ENCODE peak calls at places on chromosomes 2 and 18, in five cellular contexts. B, P, U, X and T are unnamed samples.

GRCh38 chr2:156042895-156043294 is 289.6 kb downstream of the NR4A2 start:
- DNase-seq in U (no peak), B (no peak), X (no peak), P (no peak), T (no peak)

GRCh38 chr18:45046961-45047360 is 366.3 kb downstream of the SETBP1 start:
- DNase-seq in U (no peak), P (no peak), X (no peak), B (no peak), T (no peak)

GRCh38 chr2:43986600-43986999 is 9.2 kb downstream of the LRPPRC start:
- DNase-seq in B (no peak), U (no peak), X (no peak), P (no peak), T (no peak)

GRCh38 chr18:76359909-76360308 is 135.1 kb downstream of the ZNF516 start:
- DNase-seq in P (no peak), U (no peak), X (no peak), B (no peak), T (no peak)

GRCh38 chr2:96138146-96139145 is at the start of gene ASTL:
- DNase-seq in P (peak), B (peak), U (peak), X (no peak), T (peak)

GRCh38 chr2:230895536-230896345 is 29.3 kb downstream of the GPR55 start:
- DNase-seq in X (peak), P (no peak), B (no peak), U (no peak), T (no peak)

GRCh38 chr2:239934571-239935171 is 90.5 kb downstream of the NDUFA10 start:
- DNase-seq in X (peak), P (peak), B (peak), U (no peak), T (peak)

GRCh38 chr2:29064746-29065478 is 9.4 kb downstream of the PCARE start:
- DNase-seq in B (no peak), X (no peak), P (no peak), U (no peak), T (no peak)

GRCh38 chr18:44054514-44054913 is 626.2 kb upstream of the SETBP1 start:
- DNase-seq in X (no peak), U (no peak), P (no peak), B (no peak), T (no peak)

GRCh38 chr18:37564796-37565137 is 831 bp downstream of the CELF4 start:
- DNase-seq in P (peak), X (no peak), B (peak), U (peak), T (peak)

GRCh38 chr2:42927334-42928160 is 135.2 kb upstream of the HAAO start:
- DNase-seq in X (no peak), B (peak), P (no peak), U (no peak), T (no peak)

GRCh38 chr2:39725401-39725800 is 53.7 kb downstream of the THUMPD2 start:
- DNase-seq in B (no peak), X (no peak), U (no peak), P (peak), T (peak)

GRCh38 chr18:33901894-33902512 is 322.7 kb downstream of the NOL4 start:
- DNase-seq in X (no peak), P (no peak), U (no peak), B (no peak), T (no peak)

GRCh38 chr2:72131371-72131891 is 16.2 kb downstream of the CYP26B1 start:
- DNase-seq in U (no peak), X (peak), B (no peak), P (no peak), T (no peak)

GRCh38 chr2:7437122-7437521 is 519.9 kb downstream of the RNF144A start:
- DNase-seq in U (no peak), P (no peak), X (no peak), B (no peak), T (no peak)

GRCh38 chr2:176157499-176158305 is 595 bp downstream of the HOXD3 start:
- DNase-seq in B (no peak), X (no peak), P (no peak), U (no peak), T (no peak)

GRCh38 chr2:173496746-173497145 is 142.1 kb downstream of the CDCA7 start:
- DNase-seq in U (no peak), P (no peak), X (no peak), B (peak), T (peak)

GRCh38 chr2:65746919-65747678 is 314.7 kb upstream of the SPRED2 start:
- DNase-seq in U (peak), B (no peak), P (no peak), X (no peak), T (peak)

GRCh38 chr18:76691800-76692199 is 130.6 kb upstream of the ZNF236 start:
- DNase-seq in B (peak), U (no peak), X (peak), P (peak), T (peak)

GRCh38 chr18:50578651-50579050 is 18.8 kb downstream of the MAPK4 start:
- DNase-seq in B (no peak), U (no peak), X (no peak), P (no peak), T (no peak)

GRCh38 chr18:58119819-58120218 is 75.8 kb downstream of the NEDD4L start:
- DNase-seq in B (no peak), P (no peak), X (no peak), U (no peak), T (no peak)

GRCh38 chr18:907880-908512 is 3.3 kb downstream of the ADCYAP1 start:
- DNase-seq in U (no peak), P (no peak), B (no peak), X (no peak), T (no peak)

GRCh38 chr2:234880551-234881211 is 71.1 kb upstream of the SH3BP4 start:
- DNase-seq in X (no peak), P (peak), U (no peak), B (peak), T (peak)

GRCh38 chr2:135512099-135512498 is 18.9 kb downstream of the ZRANB3 start:
- DNase-seq in X (no peak), B (peak), U (no peak), P (no peak), T (no peak)

GRCh38 chr2:122164964-122165363 is 409.5 kb downstream of the TSN start:
- DNase-seq in X (no peak), B (no peak), U (no peak), P (no peak), T (no peak)

GRCh38 chr2:225766431-225766830 is 366.9 kb downstream of the NYAP2 start:
- DNase-seq in U (no peak), B (peak), P (peak), X (no peak), T (peak)

GRCh38 chr18:12774982-12775381 is 72.1 kb downstream of the PSMG2 start:
- DNase-seq in X (no peak), U (no peak), B (no peak), P (no peak), T (no peak)

GRCh38 chr2:206477296-206477695 is 34.0 kb downstream of the ADAM23 start:
- DNase-seq in X (no peak), U (no peak), B (peak), P (peak), T (peak)

GRCh38 chr2:173175222-173175621 is 99.6 kb downstream of the MAP3K20 start:
- DNase-seq in X (no peak), B (peak), U (no peak), P (no peak), T (peak)

GRCh38 chr2:29113891-29114321 is 1.3 kb upstream of the CLIP4 start:
- DNase-seq in X (peak), P (peak), B (peak), U (peak), T (peak)

GRCh38 chr2:236179653-236180500 is 11.7 kb upstream of the GBX2 start:
- DNase-seq in U (no peak), X (no peak), P (peak), B (peak), T (no peak)
- H3K4me3 ChIP-seq in U (peak), X (peak), P (peak), B (peak), T (peak)

DNA sequence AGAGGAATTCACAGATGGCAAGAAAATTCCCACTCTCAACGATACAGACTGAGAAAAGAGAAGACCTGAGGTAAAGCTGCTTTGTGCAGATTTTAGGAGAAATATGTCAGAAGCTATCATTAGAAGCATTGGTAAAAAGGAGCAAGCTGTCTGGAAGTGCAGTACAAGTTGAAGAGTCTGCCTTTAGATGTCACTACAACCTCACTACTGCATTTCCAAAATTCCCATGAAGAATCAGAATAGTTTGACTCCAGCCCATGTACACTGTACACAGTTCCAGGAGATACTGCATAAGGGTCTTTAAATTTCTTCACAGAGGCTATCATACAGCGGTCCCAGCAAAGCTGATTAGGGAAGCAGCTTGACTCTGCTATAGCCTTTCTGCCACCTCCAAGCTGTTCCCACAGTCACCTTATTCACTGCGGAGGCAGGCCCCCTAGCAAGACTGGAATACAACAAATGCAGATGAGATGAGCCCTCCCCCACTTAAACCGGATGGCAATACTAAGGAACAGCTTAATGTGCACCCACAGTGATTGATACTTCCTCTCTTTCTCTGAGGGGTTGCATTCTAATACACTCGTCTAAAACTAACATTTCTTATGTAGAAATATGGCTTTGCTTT is 527.4 kb downstream of the TMEM182 start:
- DNase-seq in X (no peak), P (no peak), B (no peak), U (no peak), T (no peak)
- TF ChIP-seq CTCF in X (no peak), P (no peak), B (no peak), U (peak), T (no peak)

DNA sequence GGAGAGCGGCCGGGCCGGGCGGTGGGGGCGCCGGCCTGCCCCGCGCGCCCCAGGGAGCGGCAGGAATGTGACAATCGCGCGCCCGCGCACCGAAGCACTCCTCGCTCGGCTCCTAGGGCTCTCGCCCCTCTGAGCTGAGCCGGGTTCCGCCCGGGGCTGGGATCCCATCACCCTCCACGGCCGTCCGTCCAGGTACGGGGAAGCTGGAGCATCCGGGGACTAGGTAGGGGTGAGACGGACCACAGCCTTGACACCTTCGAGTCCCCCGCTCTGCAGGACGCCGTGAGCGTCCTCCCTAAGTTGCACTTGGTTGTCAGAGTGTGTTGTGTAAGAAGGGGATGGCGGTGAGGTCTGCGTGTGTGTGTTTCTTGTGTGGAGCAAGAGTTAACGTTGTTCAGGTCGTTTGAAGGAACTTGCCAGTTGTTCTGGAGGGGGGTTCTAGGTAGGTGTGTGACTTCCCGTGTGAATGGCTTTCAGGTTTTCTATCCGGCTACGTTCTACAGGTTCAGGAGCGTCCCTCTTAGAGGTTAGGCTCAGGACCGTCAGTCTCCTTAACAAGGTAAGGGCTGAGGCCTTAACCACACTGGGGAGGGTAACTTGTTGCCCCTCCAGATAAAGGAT is 393 bp downstream of the IL1R1 start:
- DNase-seq in X (no peak), P (peak), B (peak), U (no peak), T (peak)
- H3K4me3 ChIP-seq in X (peak), P (peak), B (peak), U (peak), T (peak)

GRCh38 chr18:54684786-54685185 is 93.7 kb downstream of the DYNAP start:
- DNase-seq in X (no peak), U (peak), B (no peak), P (peak), T (peak)

GRCh38 chr18:54675076-54675475 is 84.0 kb downstream of the DYNAP start:
- DNase-seq in B (no peak), U (no peak), P (no peak), X (no peak), T (peak)

GRCh38 chr18:54679318-54680149 is 88.5 kb downstream of the DYNAP start:
- DNase-seq in U (peak), P (peak), X (no peak), B (peak), T (peak)
- TF ChIP-seq CTCF in U (peak), P (peak), X (peak), B (peak), T (peak)